ENCODE peak calls at places on chromosomes 5 and 9, in six cellular contexts. V is GM04503, S is IMR-90, G is HFF-Myc, J is cardiac fibroblast, A is left ventricle myocardium superior. L is an unnamed sample.

GRCh38 chr9:35698231-35698630 is 8.5 kb upstream of the TPM2 start:
- DNase-seq in J (no peak), V (no peak), A (no peak), G (no peak), S (no peak), L (no peak)

GRCh38 chr5:107501965-107502691 is 168.6 kb downstream of the EFNA5 start:
- DNase-seq in J (peak; percentile 56), S (peak; percentile 68), A (no peak), V (no peak), G (no peak), L (no peak)

GRCh38 chr9:84500859-84501258 is 160.3 kb upstream of the SLC28A3 start:
- DNase-seq in V (no peak), G (no peak), J (no peak), S (no peak), A (no peak), L (no peak)

GRCh38 chr9:33159760-33160127 is 7.4 kb downstream of the B4GALT1 start:
- DNase-seq in A (peak; percentile 67), S (peak; percentile 92), G (no peak), J (peak; percentile 84), V (no peak), L (peak; percentile 82)

GRCh38 chr9:135584371-135584770 is 22.8 kb downstream of the PAEP start:
- DNase-seq in S (no peak), A (no peak), V (no peak), J (no peak), G (no peak), L (no peak)

GRCh38 chr5:119054082-119054481 is 16.8 kb upstream of the DMXL1 start:
- DNase-seq in J (no peak), S (no peak), G (no peak), V (no peak), A (no peak), L (no peak)

GRCh38 chr5:102295534-102296228 is 403 bp downstream of the SLCO4C1 start:
- DNase-seq in G (no peak), V (no peak), S (no peak), A (no peak), J (no peak), L (peak; percentile 49)

GRCh38 chr9:87243602-87244001 is 254.1 kb upstream of the DAPK1 start:
- DNase-seq in A (no peak), S (no peak), V (no peak), J (peak; percentile 21), G (no peak), L (no peak)

GRCh38 chr5:72355706-72356299 is 35.6 kb downstream of the PTCD2 start:
- DNase-seq in J (peak; percentile 64), V (no peak), A (peak; percentile 38), S (peak; percentile 22), G (no peak), L (peak; percentile 60)